ENCODE peak calls at places on chromosomes 4 and X, in seven cellular contexts. G, W, H, K, F, M and X are unnamed samples.

GRCh38 chrX:44873415-44874270 is 655 bp downstream of the KDM6A start:
- DNase-seq in K (peak), G (peak), H (no peak), M (peak), W (no peak), F (peak), X (no peak)

GRCh38 chrX:12378706-12379105 is 240.4 kb downstream of the FRMPD4 start:
- DNase-seq in M (peak), G (no peak), K (no peak), H (no peak), W (no peak), F (no peak), X (no peak)

GRCh38 chr4:41819621-41820020 is 71.1 kb upstream of the PHOX2B start:
- DNase-seq in G (no peak), K (no peak), M (no peak), H (no peak), W (no peak), F (no peak), X (no peak)

GRCh38 chrX:108312938-108313337 is 125.3 kb downstream of the COL4A6 start:
- DNase-seq in K (no peak), H (no peak), M (peak), W (no peak), G (no peak), F (no peak), X (peak)

GRCh38 chr4:60223098-60223497 is 977.0 kb upstream of the ADGRL3 start:
- DNase-seq in F (no peak), M (no peak), W (no peak), G (no peak), H (no peak), K (no peak), X (no peak)

GRCh38 chrX:109890910-109891502 is 111.9 kb upstream of the TMEM164 start:
- DNase-seq in G (peak), H (peak), W (peak), K (peak), F (peak), M (peak), X (peak)

GRCh38 chr4:124060261-124060918 is 652.1 kb downstream of the ANKRD50 start:
- DNase-seq in G (peak), W (no peak), H (no peak), K (peak), F (peak), M (peak), X (peak)

GRCh38 chr4:36285784-36286480 is 4.5 kb downstream of the DTHD1 start:
- DNase-seq in M (no peak), H (no peak), W (no peak), F (peak), G (no peak), K (no peak), X (peak)

GRCh38 chrX:143642426-143642825 is 6.5 kb upstream of the SLITRK4 start:
- DNase-seq in M (no peak), G (no peak), K (no peak), F (no peak), W (no peak), H (no peak), X (peak)

GRCh38 chr4:101418055-101418454 is 70.7 kb upstream of the PPP3CA start:
- DNase-seq in W (no peak), M (peak), G (no peak), H (no peak), F (no peak), K (no peak), X (no peak)

GRCh38 chrX:16119353-16120220 is 3.8 kb upstream of the GRPR start:
- DNase-seq in H (no peak), W (no peak), K (peak), F (no peak), M (no peak), G (no peak), X (no peak)

GRCh38 chrX:36856849-36857248 is 151.3 kb upstream of the FAM47C start:
- DNase-seq in K (no peak), G (no peak), F (no peak), H (no peak), M (no peak), W (no peak), X (peak)

GRCh38 chr4:95049838-95050237 is 292.1 kb downstream of the BMPR1B start:
- DNase-seq in W (no peak), H (no peak), K (no peak), M (peak), G (no peak), F (no peak), X (no peak)

GRCh38 chrX:4091046-4091760 is 377.8 kb upstream of the PRKX start:
- DNase-seq in G (no peak), F (no peak), W (no peak), K (no peak), M (no peak), H (no peak), X (peak)

GRCh38 chr4:135249006-135249405 is 1047.4 kb upstream of the PABPC4L start:
- DNase-seq in F (no peak), G (no peak), H (no peak), W (no peak), M (no peak), K (no peak), X (no peak)

GRCh38 chr4:2138846-2139500 is 79.8 kb downstream of the NAT8L start:
- DNase-seq in M (no peak), F (no peak), K (no peak), H (no peak), W (no peak), G (no peak), X (no peak)

GRCh38 chr4:181807771-181808170 is 435.4 kb upstream of the TENM3 start:
- DNase-seq in M (peak), W (no peak), K (no peak), F (no peak), G (no peak), H (no peak), X (no peak)

GRCh38 chr4:181810658-181811057 is 432.5 kb upstream of the TENM3 start:
- DNase-seq in K (no peak), W (no peak), G (no peak), H (no peak), M (no peak), F (no peak), X (no peak)
- H3K4me3 ChIP-seq in K (no peak), W (no peak), G (no peak), H (no peak), M (no peak), F (no peak), X (no peak)

GRCh38 chrX:22273714-22274317 is 1.1 kb downstream of the CBLL2 start:
- DNase-seq in F (no peak), K (no peak), G (no peak), H (no peak), M (no peak), W (no peak), X (no peak)

GRCh38 chrX:22272613-22273012 is at the start of gene CBLL2:
- DNase-seq in K (no peak), W (no peak), H (no peak), G (no peak), M (no peak), F (no peak), X (no peak)

GRCh38 chrX:22276781-22277180 is 4.1 kb downstream of the CBLL2 start:
- DNase-seq in H (no peak), G (no peak), W (no peak), M (peak), K (no peak), F (no peak), X (peak)

DNA sequence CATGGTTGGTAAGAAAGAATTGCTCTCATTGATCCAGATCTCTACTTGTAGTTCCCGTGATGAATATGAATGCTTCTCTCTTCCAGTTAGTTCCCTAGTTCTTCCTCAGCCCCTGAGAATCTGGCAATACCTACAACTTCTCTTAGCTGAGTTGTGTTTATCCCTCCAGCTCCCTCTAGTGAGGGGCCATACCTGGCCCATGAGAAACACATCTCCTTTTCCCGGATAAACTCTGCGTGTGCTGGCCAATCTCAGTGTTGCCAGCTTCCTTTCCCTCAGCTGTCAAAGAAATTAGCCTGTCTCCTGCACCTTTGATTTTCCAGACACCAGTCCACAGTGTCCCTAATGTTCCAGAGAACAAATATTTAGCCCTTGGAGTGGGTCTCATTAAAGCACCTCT is 5.7 kb downstream of the CBLL2 start:
- DNase-seq in K (no peak), H (no peak), M (no peak), G (no peak), W (no peak), F (no peak), X (peak)
- TF ChIP-seq CTCF in K (no peak), H (peak), M (no peak), G (no peak), W (peak), F (no peak), X (peak)

GRCh38 chr4:70737409-70737808 is 15.6 kb downstream of the RUFY3 start:
- DNase-seq in M (no peak), K (peak), F (no peak), W (no peak), G (no peak), H (no peak), X (no peak)

GRCh38 chr4:70734168-70734954 is 12.6 kb downstream of the RUFY3 start:
- DNase-seq in G (no peak), W (no peak), H (no peak), K (peak), M (peak), F (peak), X (peak)

GRCh38 chr4:70737006-70737405 is 15.2 kb downstream of the RUFY3 start:
- DNase-seq in W (no peak), F (no peak), G (no peak), M (no peak), K (peak), H (no peak), X (no peak)

GRCh38 chr4:70739496-70740337 is 18.0 kb downstream of the RUFY3 start:
- DNase-seq in K (no peak), W (no peak), M (no peak), F (no peak), H (no peak), G (no peak), X (no peak)

DNA sequence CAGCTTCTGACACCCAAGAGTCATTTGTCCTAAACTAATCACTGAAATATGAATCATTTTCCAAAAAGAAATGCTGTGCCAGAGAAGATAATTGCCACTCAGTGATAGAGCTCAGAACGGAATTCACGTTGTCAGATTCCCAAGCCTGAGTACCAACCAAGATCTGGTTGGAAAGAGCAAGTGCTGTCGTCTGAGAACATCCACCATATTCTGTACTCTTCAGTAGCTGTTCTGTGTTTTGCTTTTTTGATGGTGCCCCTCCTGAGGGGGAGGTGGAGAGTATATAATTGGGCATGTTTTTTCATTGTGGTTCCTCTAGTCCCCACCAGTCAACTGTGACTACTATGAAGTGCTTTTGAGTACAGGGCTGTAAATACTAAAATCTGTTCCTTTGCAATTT is 13.2 kb downstream of the RUFY3 start:
- DNase-seq in G (no peak), M (no peak), F (no peak), H (no peak), W (no peak), K (peak), X (no peak)
- H3K4me3 ChIP-seq in G (peak), M (peak), F (peak), H (peak), W (peak), K (peak), X (peak)

GRCh38 chr4:139555705-139556070 is 331 bp downstream of the SETD7 start:
- DNase-seq in M (no peak), F (peak), K (no peak), W (no peak), H (no peak), G (peak), X (no peak)

GRCh38 chr4:139557506-139558110 is 1.6 kb upstream of the SETD7 start:
- DNase-seq in W (no peak), M (no peak), K (peak), H (no peak), G (no peak), F (peak), X (no peak)

GRCh38 chr4:139556735-139557505 is 901 bp upstream of the SETD7 start:
- DNase-seq in F (peak), G (peak), M (peak), H (no peak), K (peak), W (no peak), X (peak)

GRCh38 chr4:139555073-139555704 is 830 bp downstream of the SETD7 start:
- DNase-seq in H (peak), F (peak), K (peak), W (no peak), M (peak), G (peak), X (peak)

GRCh38 chr4:139556071-139556734 is at the start of gene SETD7:
- DNase-seq in W (no peak), M (peak), H (peak), F (peak), G (peak), K (peak), X (peak)
- TF ChIP-seq CTCF in W (no peak), M (no peak), H (peak), F (no peak), G (no peak), K (no peak), X (no peak)

GRCh38 chr4:133424611-133425010 is 275.5 kb downstream of the PCDH10 start:
- DNase-seq in F (no peak), W (no peak), G (no peak), K (no peak), H (no peak), M (no peak), X (no peak)
- H3K4me3 ChIP-seq in F (no peak), W (no peak), G (no peak), K (no peak), H (no peak), M (no peak), X (no peak)

GRCh38 chr4:141711211-141711610 is 74.8 kb downstream of the IL15 start:
- DNase-seq in W (no peak), K (no peak), F (no peak), H (peak), G (no peak), M (peak), X (peak)
- TF ChIP-seq CTCF in W (peak), K (peak), F (peak), H (peak), G (peak), M (peak), X (peak)

GRCh38 chr4:145525291-145525740 is 43.7 kb downstream of the SMAD1 start:
- DNase-seq in F (no peak), H (no peak), G (no peak), W (no peak), K (peak), M (peak), X (no peak)
- H3K4me3 ChIP-seq in F (no peak), H (no peak), G (no peak), W (no peak), K (peak), M (no peak), X (no peak)

GRCh38 chr4:129526812-129527211 is 430.9 kb downstream of the C4orf33 start:
- DNase-seq in F (no peak), K (peak), W (no peak), H (no peak), M (no peak), G (no peak), X (peak)
- TF ChIP-seq CTCF in F (no peak), K (peak), W (no peak), H (no peak), M (no peak), G (no peak), X (peak)

GRCh38 chrX:1468250-1468772 is 15.6 kb upstream of the ASMTL start:
- DNase-seq in M (peak), W (no peak), H (peak), G (peak), K (peak), F (peak), X (no peak)
- H3K4me3 ChIP-seq in M (no peak), W (no peak), H (no peak), G (no peak), K (peak), F (no peak), X (no peak)

DNA sequence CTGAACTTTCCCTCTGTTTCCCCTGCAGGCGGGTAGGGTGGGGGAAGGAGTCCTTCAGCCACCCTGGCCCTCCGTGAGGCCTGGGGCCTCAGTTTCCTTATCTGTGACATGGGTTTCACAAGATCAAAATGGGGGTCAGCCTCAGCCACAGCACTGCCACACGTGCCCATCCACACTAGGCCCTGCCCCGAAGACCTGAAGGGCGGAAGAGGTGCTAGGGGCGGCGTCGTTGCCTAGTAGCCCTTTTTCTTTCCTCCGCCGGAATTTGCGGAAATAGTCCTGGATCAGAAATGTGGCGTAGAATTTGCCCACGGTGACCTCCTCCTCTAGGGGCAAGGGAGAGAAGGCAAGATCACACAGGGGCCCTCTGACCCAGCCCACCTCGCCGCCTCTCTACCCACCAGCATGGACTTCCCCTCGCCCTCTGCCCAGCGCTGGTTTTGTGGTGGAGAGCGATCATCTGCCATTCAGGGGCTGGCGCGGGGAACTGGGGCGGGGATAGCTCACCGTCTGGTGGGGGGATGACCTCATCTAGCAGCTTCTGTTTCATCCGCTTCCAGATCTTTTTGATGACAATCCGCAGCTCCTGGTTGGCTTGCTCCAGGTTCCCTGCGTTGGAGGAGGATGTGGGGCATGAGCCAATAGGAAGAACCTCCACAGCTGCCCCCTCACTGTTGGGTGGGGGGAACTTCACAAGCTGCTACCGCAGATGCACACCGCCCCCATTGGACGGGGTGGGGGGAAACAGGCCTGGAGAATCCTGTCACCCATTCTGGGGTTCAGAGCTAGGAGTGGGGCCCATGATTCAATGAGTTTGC is 9.7 kb upstream of the SYP start:
- DNase-seq in W (no peak), F (no peak), H (no peak), G (no peak), M (no peak), K (no peak), X (no peak)
- TF ChIP-seq CTCF in W (no peak), F (no peak), H (no peak), G (no peak), M (no peak), K (no peak), X (no peak)